ENCODE peak calls at places on chromosomes 5 and 9, in nine cellular contexts. Q is HCT116, G is uterus, U is adrenal gland, H is thyroid gland, I is A549, S is H1, B is ovary, K is lower leg skin. N is an unnamed sample.

GRCh38 chr5:757931-758697 is 26.4 kb downstream of the ZDHHC11B start:
- DNase-seq in Q (no peak), G (peak; percentile 21), U (peak; percentile 29), H (no peak), I (no peak), S (no peak), B (no peak), K (no peak), N (peak; percentile 84)

GRCh38 chr9:89185980-89186379 is 7.4 kb upstream of the SHC3 start:
- DNase-seq in Q (no peak), G (no peak), U (peak; percentile 64), H (no peak), I (no peak), S (no peak), B (no peak), K (no peak), N (no peak)

GRCh38 chr9:136551401-136552116 is 5.7 kb upstream of the NOTCH1 start:
- DNase-seq in Q (no peak), G (peak; percentile 90), U (peak; percentile 79), H (peak; percentile 53), I (peak; percentile 95), S (no peak), B (peak; percentile 85), K (peak; percentile 83), N (peak; percentile 69)

GRCh38 chr9:26530841-26531240 is 361.8 kb downstream of the CAAP1 start:
- DNase-seq in Q (no peak), G (no peak), U (no peak), H (no peak), I (no peak), S (no peak), B (no peak), K (no peak), N (no peak)

GRCh38 chr9:29214702-29215248 is 1641.5 kb upstream of the C9orf72 start:
- DNase-seq in Q (no peak), G (peak; percentile 14), U (no peak), H (peak; percentile 22), I (peak; percentile 6), S (no peak), B (no peak), K (no peak), N (no peak)

GRCh38 chr5:176364765-176365662 is at the start of gene ARL10:
- DNase-seq in Q (no peak), G (peak; percentile 40), U (no peak), H (peak; percentile 5), I (no peak), S (no peak), B (peak; percentile 63), K (no peak), N (peak; percentile 52)

GRCh38 chr9:82488319-82488701 is 499.7 kb downstream of the SPATA31D1 start:
- DNase-seq in Q (no peak), G (no peak), U (no peak), H (no peak), I (no peak), S (no peak), B (no peak), K (no peak), N (no peak)

GRCh38 chr5:53613036-53613435 is 52.6 kb downstream of the NDUFS4 start:
- DNase-seq in Q (no peak), G (no peak), U (no peak), H (no peak), I (no peak), S (no peak), B (no peak), K (no peak), N (no peak)

GRCh38 chr5:1722877-1723276 is 76.8 kb downstream of the MRPL36 start:
- DNase-seq in Q (no peak), G (no peak), U (no peak), H (no peak), I (no peak), S (no peak), B (no peak), K (peak; percentile 5), N (no peak)

GRCh38 chr5:2610986-2611385 is 140.5 kb downstream of the IRX2 start:
- DNase-seq in Q (no peak), G (no peak), U (no peak), H (no peak), I (no peak), S (no peak), B (no peak), K (no peak), N (no peak)

GRCh38 chr5:111790295-111790694 is 33.3 kb upstream of the NREP start:
- DNase-seq in Q (no peak), G (no peak), U (no peak), H (no peak), I (no peak), S (no peak), B (no peak), K (no peak), N (no peak)

GRCh38 chr9:74333633-74334032 is 163.5 kb upstream of the RORB start:
- DNase-seq in Q (no peak), G (no peak), U (no peak), H (no peak), I (no peak), S (no peak), B (no peak), K (no peak), N (no peak)

GRCh38 chr5:172015346-172015745 is 8.9 kb upstream of the FBXW11 start:
- DNase-seq in Q (no peak), G (no peak), U (no peak), H (no peak), I (no peak), S (no peak), B (no peak), K (no peak), N (no peak)

GRCh38 chr5:107615173-107615856 is 55.4 kb downstream of the EFNA5 start:
- DNase-seq in Q (no peak), G (no peak), U (no peak), H (no peak), I (no peak), S (no peak), B (no peak), K (no peak), N (no peak)

GRCh38 chr5:118726891-118727290 is 261.5 kb downstream of the DTWD2 start:
- DNase-seq in Q (no peak), G (no peak), U (no peak), H (peak; percentile 63), I (no peak), S (no peak), B (no peak), K (no peak), N (no peak)

DNA sequence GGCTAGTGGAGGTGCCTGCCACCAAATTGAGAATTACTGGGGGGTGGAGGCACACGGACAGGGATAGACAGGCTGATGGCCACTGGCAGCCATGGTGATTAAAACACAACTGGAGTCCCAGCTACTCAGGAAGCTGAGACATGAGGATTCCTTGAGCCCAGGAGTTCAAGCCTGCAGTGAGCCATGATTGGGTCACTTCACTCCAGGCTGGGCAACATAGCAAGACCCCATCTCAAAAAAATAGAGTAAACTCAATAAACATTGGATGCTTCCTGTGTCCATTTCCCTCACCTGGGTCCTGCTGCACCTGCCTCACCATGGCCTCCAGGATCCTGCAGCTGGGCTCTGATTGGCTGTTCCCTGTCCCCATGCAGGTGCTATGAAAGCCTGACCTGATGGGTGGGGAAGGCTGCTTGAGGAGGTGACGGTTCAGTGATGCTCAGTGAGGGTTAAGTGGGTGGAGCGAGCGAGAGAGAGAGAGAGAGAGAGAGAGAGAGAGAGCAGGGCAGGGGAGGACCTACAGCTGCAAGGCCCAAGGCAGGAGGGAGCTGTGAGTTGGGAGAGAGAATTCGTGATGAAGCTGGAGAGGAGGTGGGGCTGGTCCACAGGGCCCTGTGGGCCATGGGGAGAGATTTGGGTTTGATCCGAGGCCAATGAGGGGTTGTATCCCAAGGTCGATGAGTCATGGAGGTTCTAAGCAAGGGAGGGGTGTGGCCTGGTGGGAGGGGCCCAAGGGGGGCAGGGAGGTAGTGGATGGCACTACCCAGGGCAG is 36.7 kb upstream of the FUBP3 start:
- DNase-seq in Q (no peak), G (no peak), U (peak; percentile 67), H (no peak), I (peak; percentile 30), S (no peak), B (no peak), K (no peak), N (no peak)
- TF ChIP-seq POLR2A in Q (no peak), G (no peak), U (no peak), H (no peak), I (no peak), S (no peak), B (no peak), K (no peak), N (no peak)

DNA sequence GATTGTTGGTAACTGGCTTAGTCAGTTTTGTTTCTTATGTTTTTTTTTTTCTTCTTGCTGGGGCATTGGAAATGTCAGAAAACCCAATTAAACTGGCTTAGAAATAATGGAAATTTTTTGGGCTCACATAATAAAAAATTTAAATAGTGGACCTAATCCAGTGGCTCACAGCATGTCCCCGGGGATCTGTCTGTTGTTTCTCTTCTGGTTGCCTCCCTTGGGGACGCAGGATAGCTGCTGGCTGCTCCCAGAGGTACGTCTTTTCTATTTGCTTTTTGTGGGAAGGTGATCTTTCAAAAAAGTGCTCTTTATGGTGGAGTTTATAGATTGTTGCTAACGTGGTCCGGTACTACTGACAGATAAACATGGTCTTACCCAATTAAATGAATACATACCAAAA is 52.2 kb downstream of the LMNB1 start:
- DNase-seq in Q (no peak), G (no peak), U (no peak), H (no peak), I (no peak), S (no peak), B (no peak), K (no peak), N (no peak)
- H3K4me3 ChIP-seq in Q (no peak overlapping the region), G (no peak overlapping the region), U (no peak overlapping the region), H (no peak overlapping the region), I (no peak overlapping the region), S (no peak overlapping the region), B (no peak overlapping the region), K (no peak overlapping the region), N (no peak overlapping the region)

GRCh38 chr5:151740336-151740942 is 18.0 kb downstream of the ATOX1 start:
- DNase-seq in Q (no peak), G (peak; percentile 83), U (peak; percentile 84), H (peak; percentile 55), I (peak; percentile 83), S (no peak), B (peak; percentile 87), K (peak; percentile 44), N (no peak)
- TF ChIP-seq POLR2A in Q (no peak), G (no peak), U (peak; percentile 54), H (no peak), I (no peak), S (no peak), B (no peak), K (no peak), N (no peak)

DNA sequence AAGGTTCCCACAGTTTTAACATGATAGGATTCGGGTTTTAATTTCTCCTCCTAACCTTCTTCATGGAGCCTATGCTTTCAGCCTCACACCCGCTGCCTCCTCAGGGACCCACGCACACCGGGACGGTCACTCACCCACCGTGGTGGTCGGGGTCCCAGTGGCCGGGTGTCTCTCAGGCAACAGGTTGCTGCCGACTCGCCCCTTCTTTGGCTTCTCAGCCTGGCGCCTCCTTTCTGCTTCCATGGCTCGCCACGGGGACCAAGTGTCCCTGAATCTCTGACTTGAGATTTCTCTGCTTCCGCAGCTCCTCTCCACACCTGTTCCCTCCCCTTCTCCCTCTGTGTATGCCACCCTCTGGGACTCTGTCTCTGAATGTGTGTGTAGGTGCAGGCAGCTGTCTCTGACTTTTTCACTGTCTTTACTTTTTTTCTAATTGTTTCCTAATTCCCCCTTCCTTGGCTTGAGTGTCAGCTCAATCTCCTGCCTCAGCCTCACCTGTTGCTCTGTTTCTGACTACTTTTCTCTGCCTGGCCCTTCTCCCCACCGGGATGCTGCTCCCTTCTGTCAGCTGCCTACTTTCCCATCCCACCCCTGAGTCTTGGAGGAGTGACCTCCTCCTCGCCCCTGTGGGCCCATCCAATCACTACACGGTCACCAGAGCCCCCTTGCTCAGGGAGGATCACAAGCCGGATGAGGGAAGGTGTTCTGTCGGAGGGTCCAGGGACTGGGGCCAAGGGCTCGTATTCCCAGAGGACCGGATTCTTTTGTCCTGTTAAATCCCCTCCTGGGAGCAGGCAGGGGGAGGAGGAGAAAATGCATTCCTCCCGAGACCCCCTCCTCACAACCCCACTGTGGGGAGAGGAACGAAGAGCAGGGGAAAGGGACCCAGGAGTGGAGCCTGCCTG is at the start of gene PROP1:
- DNase-seq in Q (no peak), G (no peak), U (no peak), H (no peak), I (no peak), S (no peak), B (no peak), K (no peak), N (no peak)
- H3K4me3 ChIP-seq in Q (no peak within 1 kb of the TSS), G (no peak within 1 kb of the TSS), U (no peak within 1 kb of the TSS), H (no peak within 1 kb of the TSS), I (no peak within 1 kb of the TSS), S (no peak within 1 kb of the TSS), B (no peak within 1 kb of the TSS), K (no peak within 1 kb of the TSS), N (no peak within 1 kb of the TSS)

N was measured in Peyer's patch.